ENCODE peak calls at places on chromosome 7, in six cellular contexts. O is kidney epithelial cell, U is fibroblast of lung, N is left ventricle myocardium inferior, L is tibial artery, H is aorta. W is an unnamed sample.

GRCh38 chr7:126569402-126569801 is 683.3 kb downstream of the GRM8 start:
- DNase-seq in O (no peak), U (peak), N (no peak), L (no peak), H (no peak), W (no peak)

GRCh38 chr7:44240983-44241510 is 40.3 kb downstream of the YKT6 start:
- DNase-seq in O (peak), U (peak), N (peak), L (peak), H (peak), W (peak)

GRCh38 chr7:99898836-99899235 is 20.5 kb downstream of the TRIM4 start:
- DNase-seq in O (no peak), U (no peak), N (no peak), L (no peak), H (no peak), W (no peak)

GRCh38 chr7:88357295-88357694 is 50.6 kb upstream of the STEAP4 start:
- DNase-seq in O (no peak), U (peak), N (peak), L (no peak), H (peak), W (no peak)

GRCh38 chr7:39428221-39428620 is 138.0 kb upstream of the YAE1 start:
- DNase-seq in O (peak), U (peak), N (no peak), L (no peak), H (no peak), W (peak)

GRCh38 chr7:36752026-36752735 is 27.9 kb upstream of the AOAH start:
- DNase-seq in O (no peak), U (no peak), N (no peak), L (no peak), H (no peak), W (no peak)

GRCh38 chr7:22123139-22123538 is 177.4 kb upstream of the CDCA7L start:
- DNase-seq in O (no peak), U (no peak), N (no peak), L (no peak), H (no peak), W (no peak)

GRCh38 chr7:15018981-15019380 is 116.4 kb upstream of the DGKB start:
- DNase-seq in O (no peak), U (no peak), N (no peak), L (no peak), H (no peak), W (no peak)

GRCh38 chr7:37590824-37591223 is 92.7 kb upstream of the GPR141 start:
- DNase-seq in O (no peak), U (no peak), N (no peak), L (no peak), H (no peak), W (no peak)

GRCh38 chr7:47571355-47572100 is 10.4 kb downstream of the TNS3 start:
- DNase-seq in O (peak), U (peak), N (peak), L (peak), H (peak), W (peak)

GRCh38 chr7:132218876-132219275 is 357.4 kb downstream of the PLXNA4 start:
- DNase-seq in O (no peak), U (no peak), N (no peak), L (no peak), H (no peak), W (no peak)

GRCh38 chr7:66016131-66016461 is 34.1 kb upstream of the GUSB start:
- DNase-seq in O (peak), U (peak), N (no peak), L (no peak), H (no peak), W (no peak)

GRCh38 chr7:77580762-77581350 is 43.8 kb downstream of the PTPN12 start:
- DNase-seq in O (no peak), U (peak), N (no peak), L (no peak), H (no peak), W (no peak)

GRCh38 chr7:91940171-91940570 is 491 bp upstream of the AKAP9 start:
- DNase-seq in O (no peak), U (peak), N (no peak), L (peak), H (peak), W (no peak)

GRCh38 chr7:153529651-153530165 is 522.5 kb upstream of the DPP6 start:
- DNase-seq in O (no peak), U (no peak), N (no peak), L (no peak), H (no peak), W (no peak)

GRCh38 chr7:30635798-30636197 is 41.1 kb downstream of the GARS1 start:
- DNase-seq in O (no peak), U (no peak), N (no peak), L (no peak), H (no peak), W (no peak)

GRCh38 chr7:29063231-29063630 is 83.1 kb downstream of the CPVL start:
- DNase-seq in O (no peak), U (peak), N (no peak), L (no peak), H (no peak), W (no peak)

GRCh38 chr7:90595341-90595800 is 750 bp upstream of the CDK14 start:
- DNase-seq in O (no peak), U (peak), N (no peak), L (no peak), H (no peak), W (no peak)

GRCh38 chr7:47384755-47385475 is 197.0 kb downstream of the TNS3 start:
- DNase-seq in O (no peak), U (no peak), N (no peak), L (no peak), H (no peak), W (no peak)

GRCh38 chr7:1501487-1502270 is 2.5 kb downstream of the INTS1 start:
- DNase-seq in O (no peak), U (no peak), N (no peak), L (no peak), H (no peak), W (no peak)

GRCh38 chr7:41699532-41699931 is 3.4 kb downstream of the INHBA start:
- DNase-seq in O (no peak), U (peak), N (no peak), L (no peak), H (peak), W (no peak)
- H3K4me3 ChIP-seq in O (peak), U (peak), N (peak), L (peak), H (peak), W (peak)

GRCh38 chr7:94368371-94368791 is 26.3 kb upstream of the COL1A2 start:
- DNase-seq in O (no peak), U (peak), N (no peak), L (no peak), H (no peak), W (peak)
- H3K4me3 ChIP-seq in O (no peak), U (no peak), N (peak), L (peak), H (peak), W (peak)

GRCh38 chr7:16804674-16805439 is at the start of gene AGR2:
- DNase-seq in O (no peak), U (no peak), N (no peak), L (no peak), H (no peak), W (no peak)
- H3K4me3 ChIP-seq in O (no peak), U (no peak), N (no peak), L (no peak), H (no peak), W (no peak)

DNA sequence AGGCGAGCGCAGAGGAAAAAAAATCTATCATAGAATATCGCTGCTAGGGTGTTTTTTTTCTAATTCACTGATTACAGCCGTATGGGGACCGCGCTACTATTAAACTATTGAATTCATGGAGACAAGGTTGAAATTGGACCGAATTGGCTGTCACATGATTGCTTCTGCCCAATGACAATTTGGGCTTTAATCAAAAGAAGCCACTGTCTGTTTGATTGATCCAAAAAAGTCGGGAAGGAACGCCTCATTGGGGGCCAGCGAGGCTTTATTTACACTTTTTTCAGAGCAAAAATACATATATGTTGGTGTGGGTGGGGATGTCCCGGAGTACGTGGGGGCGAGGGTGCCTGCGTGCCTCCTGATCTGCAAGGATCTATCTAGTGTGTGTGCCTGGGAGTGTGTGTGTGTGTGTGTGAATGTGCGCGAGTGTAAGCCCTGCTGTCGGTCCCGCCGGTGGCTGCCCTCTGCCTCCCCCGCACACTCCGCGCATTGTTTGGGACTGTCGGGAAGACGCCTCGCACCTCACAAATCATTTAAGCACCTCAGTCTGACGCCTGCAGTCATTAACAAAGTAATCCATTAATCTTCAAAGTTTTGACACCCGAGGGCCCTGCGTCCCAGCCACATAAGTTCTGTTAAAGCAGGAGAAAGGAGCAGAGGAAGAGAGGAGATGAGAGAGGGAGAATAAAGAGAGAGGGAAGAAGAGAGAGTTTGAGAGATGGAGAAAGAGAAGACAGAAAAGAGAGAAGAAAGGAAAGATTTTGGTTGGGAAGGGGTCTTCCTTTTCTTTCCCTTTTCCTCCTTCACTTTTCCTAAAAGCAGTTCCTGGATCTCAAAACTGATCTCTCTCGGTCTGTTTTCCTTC is at the start of gene HOXA2:
- DNase-seq in O (no peak), U (peak), N (no peak), L (no peak), H (peak), W (no peak)
- H3K4me3 ChIP-seq in O (peak), U (peak), N (peak), L (peak), H (peak), W (no peak)

DNA sequence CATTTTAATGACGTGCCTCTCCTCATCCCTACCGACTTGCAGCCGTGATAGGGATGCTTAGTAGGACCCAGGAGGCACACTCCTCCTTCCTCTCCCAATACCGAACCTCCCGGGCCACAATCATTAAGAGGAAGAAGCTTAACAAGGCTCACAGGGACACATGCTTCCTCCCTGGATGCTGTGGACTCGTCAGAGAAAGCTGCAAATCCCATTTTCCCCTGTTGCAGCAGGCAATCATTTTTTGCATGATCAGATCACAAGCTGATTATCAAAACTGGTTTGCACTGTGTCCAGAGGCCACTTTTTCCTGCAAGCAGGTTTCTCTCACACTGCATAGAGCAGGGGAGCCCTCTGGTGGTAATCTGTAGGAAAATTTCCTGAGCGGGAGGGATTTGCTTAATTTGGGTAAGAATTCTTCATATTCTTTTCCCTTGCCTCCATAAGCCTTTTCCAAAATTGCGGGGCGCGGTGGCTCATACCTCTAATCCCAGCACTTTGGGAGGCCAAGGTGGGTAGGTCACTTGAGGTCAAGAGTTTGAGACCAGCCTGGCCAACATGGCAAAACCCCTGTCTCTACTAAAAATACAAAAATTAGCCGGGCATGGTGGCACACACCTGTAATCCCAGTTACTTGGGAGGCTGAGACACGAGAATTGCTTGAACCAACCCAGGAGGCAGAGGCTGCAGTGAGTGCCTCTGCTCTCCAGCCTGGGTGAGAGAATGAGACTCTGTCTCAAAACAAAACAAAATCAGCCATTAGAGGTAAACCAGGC is 16.1 kb upstream of the LAMB4 start:
- DNase-seq in O (peak), U (peak), N (peak), L (peak), H (peak), W (peak)
- H3K4me3 ChIP-seq in O (peak), U (no peak), N (peak), L (no peak), H (peak), W (peak)

GRCh38 chr7:4959881-4960280 is 894 bp upstream of the MMD2 start:
- DNase-seq in O (no peak), U (no peak), N (no peak), L (no peak), H (no peak), W (no peak)

GRCh38 chr7:4957847-4958476 is 1.0 kb downstream of the MMD2 start:
- DNase-seq in O (no peak), U (no peak), N (no peak), L (no peak), H (peak), W (no peak)

GRCh38 chr7:4959356-4959755 is 369 bp upstream of the MMD2 start:
- DNase-seq in O (no peak), U (no peak), N (no peak), L (no peak), H (peak), W (no peak)

GRCh38 chr7:4960363-4960762 is 1.4 kb upstream of the MMD2 start:
- DNase-seq in O (no peak), U (no peak), N (no peak), L (no peak), H (peak), W (no peak)

GRCh38 chr7:4958477-4959301 is at the start of gene MMD2:
- DNase-seq in O (no peak), U (no peak), N (no peak), L (no peak), H (peak), W (no peak)
- H3K4me3 ChIP-seq in O (no peak), U (no peak), N (peak), L (peak), H (peak), W (peak)

GRCh38 chr7:24908757-24909156 is 71.2 kb downstream of the OSBPL3 start:
- DNase-seq in O (no peak), U (no peak), N (no peak), L (no peak), H (no peak), W (no peak)
- H3K4me3 ChIP-seq in O (no peak), U (no peak), N (no peak), L (no peak), H (no peak), W (no peak)

DNA sequence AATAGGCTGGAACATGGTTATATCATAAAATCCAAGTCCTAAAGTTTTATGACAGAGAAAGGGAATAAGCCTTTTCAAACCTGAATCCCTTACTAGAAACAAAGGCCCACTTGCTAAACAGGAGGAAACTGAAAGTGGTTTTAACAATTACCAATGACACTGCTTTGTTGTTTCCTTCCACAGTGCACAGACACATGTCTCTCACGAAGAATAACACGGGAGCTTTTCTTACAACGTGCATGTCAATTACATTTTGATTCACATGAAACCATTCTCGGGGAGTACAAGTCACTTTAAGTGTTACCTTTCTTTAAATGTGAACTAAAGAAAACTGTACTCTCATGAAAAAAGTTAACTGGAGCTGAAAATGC is 1.4 kb downstream of the MRPS33 start:
- DNase-seq in O (no peak), U (no peak), N (no peak), L (no peak), H (no peak), W (no peak)
- H3K4me3 ChIP-seq in O (no peak), U (peak), N (peak), L (no peak), H (no peak), W (no peak)

GRCh38 chr7:157503229-157503628 is 166.4 kb downstream of the DNAJB6 start:
- DNase-seq in O (no peak), U (no peak), N (no peak), L (no peak), H (no peak), W (no peak)
- H3K4me3 ChIP-seq in O (no peak), U (no peak), N (peak), L (no peak), H (no peak), W (no peak)